ENCODE peak calls at places on chromosome 12, in ten cellular contexts. W, O, T, K, X, Y, N, E, Q and P are unnamed samples. For H3K4me1, the result is how much of the 10 kb centered on the place peaks cover.

GRCh38 chr12:58648151-58648550 is 272.2 kb downstream of the LRIG3 start:
- DNase-seq in W (no peak), O (no peak), T (no peak), K (no peak), X (no peak), Y (no peak), N (no peak), E (no peak), Q (no peak), P (no peak)

GRCh38 chr12:116665666-116666304 is 72.1 kb downstream of the SPRING1 start:
- DNase-seq in W (no peak), O (no peak), T (no peak), K (no peak), X (no peak), Y (no peak), N (no peak), E (no peak), Q (no peak), P (no peak)

GRCh38 chr12:78096909-78097597 is 266.4 kb downstream of the NAV3 start:
- DNase-seq in W (no peak), O (no peak), T (no peak), K (no peak), X (no peak), Y (no peak), N (no peak), E (no peak), Q (peak), P (no peak)

GRCh38 chr12:32718926-32719325 is 36.8 kb downstream of the YARS2 start:
- DNase-seq in W (no peak), O (no peak), T (no peak), K (no peak), X (no peak), Y (no peak), N (no peak), E (no peak), Q (no peak), P (no peak)

GRCh38 chr12:80269953-80270552 is 170.7 kb downstream of the OTOGL start:
- DNase-seq in W (no peak), O (no peak), T (peak), K (peak), X (no peak), Y (peak), N (no peak), E (no peak), Q (no peak), P (no peak)

GRCh38 chr12:32568241-32568640 is 110.9 kb upstream of the DNM1L start:
- DNase-seq in W (no peak), O (no peak), T (peak), K (no peak), X (no peak), Y (no peak), N (no peak), E (no peak), Q (peak), P (no peak)

GRCh38 chr12:50231346-50231745 is 52.0 kb downstream of the LIMA1 start:
- DNase-seq in W (no peak), O (no peak), T (no peak), K (no peak), X (no peak), Y (no peak), N (no peak), E (no peak), Q (no peak), P (no peak)

GRCh38 chr12:26643532-26644315 is 189.3 kb downstream of the ITPR2 start:
- DNase-seq in W (no peak), O (no peak), T (no peak), K (no peak), X (no peak), Y (no peak), N (no peak), E (no peak), Q (no peak), P (no peak)

GRCh38 chr12:119505001-119505400 is 88.6 kb upstream of the TMEM233 start:
- DNase-seq in W (no peak), O (no peak), T (no peak), K (no peak), X (no peak), Y (no peak), N (no peak), E (no peak), Q (peak), P (no peak)

GRCh38 chr12:21301-22189 is 45.0 kb upstream of the IQSEC3 start:
- DNase-seq in W (no peak), O (no peak), T (no peak), K (no peak), X (no peak), Y (no peak), N (no peak), E (no peak), Q (no peak), P (peak)

GRCh38 chr12:108820700-108821406 is 36.5 kb downstream of the SSH1 start:
- DNase-seq in W (no peak), O (no peak), T (no peak), K (no peak), X (no peak), Y (no peak), N (no peak), E (no peak), Q (no peak), P (no peak)

GRCh38 chr12:50985322-50985721 is 33.0 kb downstream of the HIGD1C start:
- DNase-seq in W (peak), O (no peak), T (no peak), K (no peak), X (no peak), Y (peak), N (no peak), E (no peak), Q (peak), P (no peak)

GRCh38 chr12:64256166-64256800 is 34.2 kb upstream of the KICS2 start:
- DNase-seq in W (no peak), O (no peak), T (peak), K (peak), X (no peak), Y (peak), N (no peak), E (no peak), Q (peak), P (no peak)

GRCh38 chr12:20403230-20403629 is 34.9 kb downstream of the PDE3A start:
- DNase-seq in W (no peak), O (no peak), T (no peak), K (no peak), X (no peak), Y (no peak), N (no peak), E (no peak), Q (no peak), P (no peak)

GRCh38 chr12:55789893-55790292 is 27.6 kb downstream of the SARNP start:
- DNase-seq in W (no peak), O (no peak), T (no peak), K (no peak), X (no peak), Y (no peak), N (no peak), E (no peak), Q (no peak), P (no peak)

GRCh38 chr12:78746001-78746400 is 118.6 kb upstream of the SYT1 start:
- DNase-seq in W (no peak), O (no peak), T (no peak), K (no peak), X (no peak), Y (peak), N (no peak), E (no peak), Q (no peak), P (no peak)

GRCh38 chr12:122873540-122873939 is 22.4 kb downstream of the VPS37B start:
- DNase-seq in W (no peak), O (no peak), T (no peak), K (no peak), X (no peak), Y (no peak), N (no peak), E (no peak), Q (no peak), P (no peak)

GRCh38 chr12:59396519-59396918 is 199.3 kb upstream of the SLC16A7 start:
- DNase-seq in W (no peak), O (no peak), T (no peak), K (no peak), X (no peak), Y (no peak), N (no peak), E (no peak), Q (no peak), P (no peak)

DNA sequence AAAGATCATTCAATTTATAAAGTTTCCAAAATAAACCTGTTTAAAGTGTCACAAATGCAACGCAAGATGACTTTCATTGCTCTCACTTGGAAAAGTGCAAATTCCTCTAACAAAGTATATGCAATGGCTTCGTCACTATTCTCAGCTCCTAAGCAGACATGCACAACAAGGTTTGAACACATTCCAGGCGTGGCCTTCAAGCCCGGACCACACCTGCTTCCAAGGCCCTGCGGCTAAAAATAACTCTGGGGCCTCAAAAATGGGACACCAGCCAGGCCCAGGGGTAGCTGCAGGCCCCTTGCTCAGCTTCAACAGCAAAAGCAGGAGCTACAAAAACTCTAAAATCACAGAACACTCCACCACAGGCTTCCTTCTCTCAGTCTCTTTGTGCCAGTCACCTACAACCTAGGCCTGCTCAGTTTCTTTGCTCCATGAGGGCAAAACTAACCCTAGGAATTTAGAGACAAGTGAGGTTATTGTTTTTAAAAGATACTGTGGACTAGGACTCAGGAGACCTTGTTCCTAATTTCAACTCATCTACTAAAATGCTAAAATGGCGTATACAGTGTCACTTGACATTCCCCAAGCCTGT is 29.3 kb downstream of the DUSP16 start:
- DNase-seq in W (no peak), O (peak), T (peak), K (peak), X (no peak), Y (peak), N (no peak), E (no peak), Q (peak), P (peak)
- H3K27ac ChIP-seq in W (peak), O (peak), T (no peak), K (no peak), X (no peak), Y (peak), N (no peak), E (peak), Q (no peak), P (peak)

GRCh38 chr12:52608826-52609630 is 7.8 kb upstream of the KRT72 start:
- DNase-seq in W (no peak), O (no peak), T (no peak), K (no peak), X (no peak), Y (no peak), N (no peak), E (no peak), Q (no peak), P (no peak)
- TF ChIP-seq CTCF in W (no peak), O (no peak), T (no peak), K (no peak), X (no peak), Y (no peak), N (no peak), E (no peak), Q (no peak), P (no peak)

GRCh38 chr12:104749555-104749954 is 208.5 kb downstream of the SLC41A2 start:
- DNase-seq in W (no peak), O (no peak), T (no peak), K (no peak), X (no peak), Y (no peak), N (no peak), E (no peak), Q (no peak), P (no peak)

GRCh38 chr12:104747956-104748355 is 210.1 kb downstream of the SLC41A2 start:
- DNase-seq in W (no peak), O (no peak), T (no peak), K (no peak), X (no peak), Y (no peak), N (no peak), E (no peak), Q (no peak), P (no peak)

GRCh38 chr12:104748356-104748755 is 209.7 kb downstream of the SLC41A2 start:
- DNase-seq in W (no peak), O (no peak), T (no peak), K (no peak), X (no peak), Y (no peak), N (no peak), E (no peak), Q (no peak), P (no peak)

GRCh38 chr12:104750061-104750460 is 208.0 kb downstream of the SLC41A2 start:
- DNase-seq in W (peak), O (no peak), T (no peak), K (no peak), X (no peak), Y (no peak), N (no peak), E (no peak), Q (peak), P (peak)

GRCh38 chr12:104748790-104749189 is 209.3 kb downstream of the SLC41A2 start:
- DNase-seq in W (peak), O (no peak), T (no peak), K (no peak), X (no peak), Y (no peak), N (no peak), E (no peak), Q (peak), P (no peak)
- H3K4me1 ChIP-seq in W (under half), O (under half), T (under half), K (under half), X (under half), Y (under half), N (under half), E (under half), Q (under half), P (under half)

GRCh38 chr12:39920222-39920621 is 185.7 kb downstream of the SLC2A13 start:
- DNase-seq in W (no peak), O (no peak), T (no peak), K (no peak), X (no peak), Y (no peak), N (no peak), E (no peak), Q (no peak), P (no peak)
- H3K27ac ChIP-seq in W (no peak), O (no peak), T (no peak), K (no peak), X (no peak), Y (no peak), N (no peak), E (no peak), Q (no peak), P (no peak)

GRCh38 chr12:4107436-4107878 is 166.1 kb upstream of the CCND2 start:
- DNase-seq in W (peak), O (peak), T (peak), K (peak), X (no peak), Y (peak), N (peak), E (no peak), Q (no peak), P (peak)
- TF ChIP-seq CTCF in W (peak), O (peak), T (peak), K (peak), X (peak), Y (peak), N (peak), E (peak), Q (peak), P (peak)

GRCh38 chr12:6955462-6956331 is 4.5 kb downstream of the PTPN6 start:
- DNase-seq in W (no peak), O (no peak), T (no peak), K (no peak), X (no peak), Y (no peak), N (no peak), E (no peak), Q (no peak), P (no peak)

GRCh38 chr12:6953417-6954315 is 2.5 kb downstream of the PTPN6 start:
- DNase-seq in W (peak), O (no peak), T (no peak), K (no peak), X (no peak), Y (no peak), N (peak), E (no peak), Q (peak), P (peak)

GRCh38 chr12:6954316-6954710 is 3.2 kb downstream of the PTPN6 start:
- DNase-seq in W (no peak), O (no peak), T (no peak), K (no peak), X (no peak), Y (no peak), N (no peak), E (no peak), Q (no peak), P (no peak)

GRCh38 chr12:6956332-6956727 is 5.2 kb downstream of the PTPN6 start:
- DNase-seq in W (no peak), O (no peak), T (no peak), K (no peak), X (no peak), Y (no peak), N (no peak), E (no peak), Q (no peak), P (no peak)

DNA sequence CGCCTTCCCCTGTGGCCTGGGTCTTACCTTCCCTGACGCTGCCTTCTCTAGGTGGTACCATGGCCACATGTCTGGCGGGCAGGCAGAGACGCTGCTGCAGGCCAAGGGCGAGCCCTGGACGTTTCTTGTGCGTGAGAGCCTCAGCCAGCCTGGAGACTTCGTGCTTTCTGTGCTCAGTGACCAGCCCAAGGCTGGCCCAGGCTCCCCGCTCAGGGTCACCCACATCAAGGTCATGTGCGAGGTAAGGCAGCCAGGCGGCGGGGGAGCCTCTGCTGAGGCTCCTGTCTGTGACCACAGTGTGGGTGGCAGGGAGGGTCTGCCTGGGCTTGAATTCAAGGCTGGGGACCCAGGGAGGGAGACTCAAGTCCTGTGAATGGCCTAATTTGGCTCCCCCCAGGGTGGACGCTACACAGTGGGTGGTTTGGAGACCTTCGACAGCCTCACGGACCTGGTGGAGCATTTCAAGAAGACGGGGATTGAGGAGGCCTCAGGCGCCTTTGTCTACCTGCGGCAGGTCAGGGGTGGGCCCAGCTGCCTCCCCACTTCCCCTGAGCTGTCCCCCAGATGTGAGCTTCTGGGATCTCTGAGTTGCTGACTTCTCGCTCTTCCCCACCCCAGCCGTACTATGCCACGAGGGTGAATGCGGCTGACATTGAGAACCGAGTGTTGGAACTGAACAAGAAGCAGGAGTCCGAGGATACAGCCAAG is 3.8 kb downstream of the PTPN6 start:
- DNase-seq in W (no peak), O (no peak), T (no peak), K (no peak), X (no peak), Y (no peak), N (no peak), E (no peak), Q (no peak), P (no peak)
- H3K4me1 ChIP-seq in W (under half), O (under half), T (under half), K (half or more), X (under half), Y (under half), N (half or more), E (under half), Q (under half), P (under half)

DNA sequence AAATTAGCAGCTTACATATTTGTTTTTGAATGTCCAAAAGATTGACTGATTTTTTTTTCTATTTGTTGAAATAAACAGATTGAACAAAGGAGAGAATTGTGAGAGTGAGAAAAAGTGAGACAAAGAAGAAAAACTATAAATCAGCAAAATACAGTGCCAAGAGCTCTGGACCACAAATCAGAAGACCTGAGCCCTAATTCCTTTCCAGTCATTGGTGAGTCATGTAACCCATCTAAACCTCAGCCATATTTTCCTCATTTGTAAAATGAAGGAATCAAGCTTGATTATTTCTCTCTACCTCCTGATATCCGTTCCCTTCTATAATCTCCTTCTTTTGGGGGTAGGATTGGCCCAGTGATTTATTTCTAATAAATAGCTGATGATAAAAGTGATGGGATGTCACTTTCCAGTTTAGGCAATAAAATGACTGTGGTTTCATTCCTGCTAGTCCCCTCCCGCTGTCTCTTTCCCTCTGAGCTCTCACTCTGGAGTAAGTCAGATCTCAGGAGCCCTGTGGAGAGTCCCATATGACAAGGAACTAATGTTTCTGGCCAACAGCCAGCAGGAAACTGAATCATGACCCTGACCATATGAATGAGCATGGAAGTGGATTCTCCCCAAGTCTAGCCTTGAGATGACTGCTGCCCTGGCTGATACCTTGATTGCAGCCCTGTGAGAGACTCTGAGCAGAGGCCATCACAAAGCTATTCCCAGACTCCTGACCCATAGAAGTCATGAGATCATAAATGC is 218.9 kb downstream of the ACSS3 start:
- DNase-seq in W (no peak), O (peak), T (peak), K (no peak), X (no peak), Y (no peak), N (no peak), E (no peak), Q (peak), P (no peak)
- H3K27ac ChIP-seq in W (no peak), O (no peak), T (no peak), K (no peak), X (no peak), Y (no peak), N (no peak), E (no peak), Q (peak), P (no peak)

DNA sequence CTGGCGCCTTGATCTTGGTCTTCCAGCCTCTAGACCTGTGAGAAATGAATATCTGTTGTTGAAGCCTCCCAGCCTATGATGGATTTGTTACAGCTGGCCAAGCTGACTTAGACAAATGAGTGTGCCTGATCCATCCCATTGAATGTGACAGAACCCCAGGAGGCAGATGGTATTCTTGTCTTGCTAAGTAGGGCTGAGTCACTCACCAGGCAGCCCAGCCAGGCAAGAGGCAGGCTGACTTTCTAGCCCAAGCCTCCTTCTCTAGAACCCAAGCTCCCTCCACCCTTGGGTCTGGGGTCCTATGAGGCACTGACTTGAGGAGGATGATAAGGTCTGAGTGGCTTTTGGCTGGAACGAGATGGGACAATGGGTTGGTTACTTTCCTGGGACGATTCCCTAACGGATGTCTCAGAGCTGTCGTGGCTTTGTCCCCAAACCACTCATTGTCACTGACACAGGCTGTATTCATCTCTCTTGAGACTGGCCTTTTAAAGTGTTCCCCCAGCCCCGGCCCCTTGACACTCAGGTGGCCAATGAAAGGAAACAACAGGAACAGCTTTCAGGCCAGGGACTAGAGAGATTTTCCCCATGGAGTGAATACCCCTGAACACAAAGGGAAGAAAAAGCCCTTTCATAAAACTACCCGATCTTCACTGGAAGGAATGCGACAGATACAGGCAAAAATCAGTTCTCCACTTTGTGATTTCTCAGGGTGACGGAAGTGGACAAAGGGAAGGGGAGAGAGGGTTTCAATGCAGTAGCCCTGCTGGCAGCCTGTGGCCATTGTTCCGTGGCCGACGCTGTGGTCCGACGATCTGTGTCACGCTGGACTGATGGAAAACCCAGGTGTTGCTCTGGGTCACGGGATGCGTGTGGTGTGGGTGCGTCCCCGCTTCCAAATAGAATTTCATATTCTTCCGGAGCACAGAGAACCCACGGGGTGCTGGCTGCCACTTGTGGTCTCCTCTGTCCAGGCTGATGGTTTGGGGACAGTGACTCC is 264.3 kb downstream of the AACS start:
- DNase-seq in W (no peak), O (no peak), T (no peak), K (no peak), X (no peak), Y (no peak), N (no peak), E (no peak), Q (peak), P (no peak)
- TF ChIP-seq CTCF in W (no peak), O (no peak), T (no peak), K (no peak), X (no peak), Y (no peak), N (no peak), E (no peak), Q (no peak), P (no peak)

GRCh38 chr12:53751336-53752191 is at the start of gene CISTR:
- DNase-seq in W (no peak), O (peak), T (no peak), K (no peak), X (no peak), Y (peak), N (no peak), E (no peak), Q (no peak), P (peak)
- H3K4me1 ChIP-seq in W (under half), O (under half), T (under half), K (under half), X (under half), Y (under half), N (under half), E (under half), Q (under half), P (under half)